ENCODE peak calls at places on chromosomes 13 and 19, in ten cellular contexts. X, Q, P, F, V, Y, R, W, U and H are unnamed samples.

GRCh38 chr19:6236310-6237291 is 43.2 kb downstream of the MLLT1 start:
- DNase-seq in X (no peak), Q (peak), P (no peak), F (peak), V (peak), Y (no peak), R (no peak), W (peak), U (no peak), H (no peak)

GRCh38 chr13:93700115-93700514 is 473.5 kb downstream of the GPC6 start:
- DNase-seq in X (no peak), Q (no peak), P (no peak), F (no peak), V (no peak), Y (no peak), R (no peak), W (no peak), U (peak), H (no peak)

GRCh38 chr13:85582890-85583289 is 216.3 kb downstream of the SLITRK6 start:
- DNase-seq in X (no peak), Q (no peak), P (no peak), F (no peak), V (no peak), Y (no peak), R (no peak), W (no peak), U (peak), H (no peak)

GRCh38 chr19:55592391-55593090 is 6.8 kb downstream of the FIZ1 start:
- DNase-seq in X (no peak), Q (no peak), P (no peak), F (no peak), V (no peak), Y (peak), R (no peak), W (no peak), U (no peak), H (no peak)

GRCh38 chr19:1112254-1113208 is 8.7 kb downstream of the GPX4 start:
- DNase-seq in X (no peak), Q (no peak), P (no peak), F (peak), V (peak), Y (no peak), R (peak), W (no peak), U (no peak), H (no peak)

GRCh38 chr13:44921931-44922758 is 67.1 kb downstream of the NUFIP1 start:
- DNase-seq in X (no peak), Q (no peak), P (peak), F (peak), V (peak), Y (peak), R (no peak), W (no peak), U (peak), H (peak)

GRCh38 chr19:15445807-15446376 is 3.9 kb downstream of the WIZ start:
- DNase-seq in X (no peak), Q (no peak), P (peak), F (peak), V (no peak), Y (no peak), R (no peak), W (peak), U (no peak), H (no peak)

GRCh38 chr13:72384186-72384823 is 343.1 kb downstream of the MZT1 start:
- DNase-seq in X (no peak), Q (no peak), P (no peak), F (no peak), V (no peak), Y (no peak), R (peak), W (no peak), U (peak), H (no peak)

GRCh38 chr13:64755961-64756360 is 2474.2 kb downstream of the PCDH9 start:
- DNase-seq in X (no peak), Q (no peak), P (no peak), F (no peak), V (no peak), Y (no peak), R (no peak), W (no peak), U (no peak), H (no peak)

GRCh38 chr13:43042410-43042921 is 19.1 kb downstream of the DNAJC15 start:
- DNase-seq in X (no peak), Q (no peak), P (no peak), F (no peak), V (no peak), Y (no peak), R (no peak), W (no peak), U (no peak), H (no peak)

GRCh38 chr13:58994778-58995177 is 1169.0 kb downstream of the DIAPH3 start:
- DNase-seq in X (peak), Q (no peak), P (no peak), F (no peak), V (no peak), Y (no peak), R (no peak), W (no peak), U (peak), H (no peak)

GRCh38 chr19:9883231-9883758 is 48.2 kb downstream of the PIN1 start:
- DNase-seq in X (no peak), Q (no peak), P (no peak), F (no peak), V (no peak), Y (no peak), R (no peak), W (no peak), U (no peak), H (no peak)

GRCh38 chr19:1001538-1002166 is 1.4 kb downstream of the GRIN3B start:
- DNase-seq in X (peak), Q (peak), P (no peak), F (no peak), V (no peak), Y (no peak), R (peak), W (no peak), U (no peak), H (no peak)

GRCh38 chr19:44447864-44448674 is at the start of gene ZNF229:
- DNase-seq in X (no peak), Q (peak), P (peak), F (peak), V (peak), Y (peak), R (peak), W (peak), U (peak), H (peak)

GRCh38 chr19:315811-316210 is 24.6 kb upstream of the PLPP2 start:
- DNase-seq in X (no peak), Q (no peak), P (no peak), F (no peak), V (no peak), Y (no peak), R (no peak), W (no peak), U (no peak), H (no peak)

GRCh38 chr13:50353651-50354415 is 338.6 kb downstream of the KCNRG start:
- DNase-seq in X (no peak), Q (no peak), P (no peak), F (no peak), V (no peak), Y (no peak), R (no peak), W (no peak), U (peak), H (no peak)

GRCh38 chr19:19531951-19532805 is 3.5 kb downstream of the YJEFN3 start:
- DNase-seq in X (peak), Q (peak), P (peak), F (peak), V (peak), Y (peak), R (peak), W (peak), U (peak), H (no peak)

GRCh38 chr19:1416014-1416841 is 8.8 kb downstream of the DAZAP1 start:
- DNase-seq in X (no peak), Q (no peak), P (no peak), F (no peak), V (no peak), Y (no peak), R (no peak), W (no peak), U (peak), H (no peak)

GRCh38 chr19:57280913-57281425 is 684 bp downstream of the ZNF460 start:
- DNase-seq in X (peak), Q (no peak), P (no peak), F (no peak), V (no peak), Y (no peak), R (no peak), W (no peak), U (peak), H (no peak)

GRCh38 chr19:46542428-46543230 is 47.0 kb upstream of the PNMA8B start:
- DNase-seq in X (peak), Q (peak), P (peak), F (peak), V (peak), Y (peak), R (peak), W (peak), U (peak), H (peak)

GRCh38 chr13:24161010-24161775 is 673 bp downstream of the SPATA13 start:
- DNase-seq in X (peak), Q (peak), P (peak), F (peak), V (peak), Y (peak), R (peak), W (no peak), U (no peak), H (no peak)

GRCh38 chr13:78608705-78609463 is 5.5 kb upstream of the POU4F1 start:
- DNase-seq in X (no peak), Q (peak), P (no peak), F (no peak), V (no peak), Y (no peak), R (peak), W (no peak), U (no peak), H (no peak)

GRCh38 chr13:45178349-45179142 is 22.3 kb downstream of the KCTD4 start:
- DNase-seq in X (no peak), Q (no peak), P (no peak), F (no peak), V (no peak), Y (no peak), R (no peak), W (no peak), U (peak), H (no peak)

GRCh38 chr13:24502567-24503375 is 9.8 kb downstream of the PARP4 start:
- DNase-seq in X (no peak), Q (no peak), P (no peak), F (peak), V (no peak), Y (no peak), R (peak), W (peak), U (peak), H (peak)

GRCh38 chr13:78875792-78876580 is 217.0 kb upstream of the OBI1 start:
- DNase-seq in X (peak), Q (no peak), P (no peak), F (no peak), V (no peak), Y (no peak), R (peak), W (no peak), U (no peak), H (no peak)

GRCh38 chr13:40388617-40389016 is 277.8 kb downstream of the FOXO1 start:
- DNase-seq in X (peak), Q (no peak), P (no peak), F (no peak), V (peak), Y (peak), R (no peak), W (no peak), U (peak), H (peak)

GRCh38 chr13:40390290-40391008 is 276.0 kb downstream of the FOXO1 start:
- DNase-seq in X (peak), Q (no peak), P (no peak), F (no peak), V (no peak), Y (no peak), R (no peak), W (no peak), U (no peak), H (no peak)

GRCh38 chr13:40387775-40388174 is 278.7 kb downstream of the FOXO1 start:
- DNase-seq in X (no peak), Q (no peak), P (no peak), F (no peak), V (no peak), Y (no peak), R (no peak), W (no peak), U (no peak), H (no peak)

GRCh38 chr13:40386586-40386985 is 279.9 kb downstream of the FOXO1 start:
- DNase-seq in X (no peak), Q (no peak), P (no peak), F (no peak), V (no peak), Y (no peak), R (no peak), W (no peak), U (no peak), H (no peak)

GRCh38 chr13:40389081-40389641 is 277.3 kb downstream of the FOXO1 start:
- DNase-seq in X (peak), Q (no peak), P (no peak), F (no peak), V (no peak), Y (no peak), R (no peak), W (no peak), U (peak), H (no peak)
- H3K4me3 ChIP-seq in X (peak), Q (no peak), P (no peak), F (no peak), V (no peak), Y (no peak), R (no peak), W (no peak), U (no peak), H (no peak)

DNA sequence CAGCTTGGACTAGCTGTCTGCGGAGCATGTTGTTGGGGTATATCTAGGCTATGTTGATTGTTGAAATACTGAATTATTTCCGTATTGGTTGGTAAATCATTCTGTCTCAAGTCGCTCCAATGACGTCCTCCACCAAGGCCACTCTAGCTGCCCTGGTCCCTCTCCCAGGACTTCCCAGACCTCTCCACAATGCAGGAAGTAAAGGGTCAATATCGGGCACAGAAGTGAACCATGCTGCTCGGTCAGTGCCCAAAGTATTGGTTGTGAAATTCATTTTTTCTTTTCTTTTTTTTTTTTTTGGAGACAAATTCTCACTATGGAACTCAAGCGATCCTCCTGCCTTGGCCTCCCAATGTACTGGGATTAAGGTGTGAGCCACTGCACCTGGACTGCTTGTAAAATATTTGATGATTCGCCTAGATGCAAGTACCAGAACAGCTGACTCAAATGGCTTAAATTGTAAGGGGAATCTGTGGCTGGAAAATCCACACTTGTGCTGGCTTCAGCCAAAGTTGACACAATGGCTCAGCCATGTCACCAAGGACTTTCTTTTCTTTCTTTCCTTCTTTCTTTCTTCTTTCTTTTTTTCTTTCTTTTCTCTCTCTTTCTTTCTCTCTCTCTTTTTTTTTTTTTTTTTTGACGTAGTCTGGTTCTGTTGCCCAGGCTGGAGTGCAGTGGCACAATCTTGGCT is 43.7 kb downstream of the NUMBL start:
- DNase-seq in X (no peak), Q (no peak), P (no peak), F (no peak), V (no peak), Y (no peak), R (no peak), W (no peak), U (peak), H (no peak)
- H3K4me3 ChIP-seq in X (no peak), Q (no peak), P (no peak), F (no peak), V (no peak), Y (no peak), R (no peak), W (peak), U (no peak), H (peak)

DNA sequence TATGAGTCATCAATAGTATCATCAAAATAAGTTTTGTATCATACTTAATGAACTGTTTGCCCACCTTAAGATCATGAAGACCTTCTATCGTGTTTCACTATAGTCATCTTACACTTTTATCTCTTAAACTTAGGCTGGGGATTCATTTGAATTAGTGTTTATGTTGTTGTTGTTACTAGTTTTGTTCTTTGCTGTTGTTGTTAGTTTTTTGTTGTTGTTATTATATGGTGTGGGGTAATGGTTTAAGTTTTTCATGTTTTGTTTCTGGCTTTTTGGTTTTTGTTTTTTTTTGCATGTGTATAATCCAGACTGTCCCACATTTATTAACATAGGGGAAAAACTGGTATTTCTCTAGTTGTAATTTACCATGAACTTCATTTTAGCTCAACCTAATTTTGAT is 965.1 kb upstream of the MIR17HG start:
- DNase-seq in X (no peak), Q (no peak), P (no peak), F (no peak), V (no peak), Y (no peak), R (no peak), W (no peak), U (no peak), H (no peak)
- H3K4me3 ChIP-seq in X (no peak), Q (no peak), P (no peak), F (no peak), V (no peak), Y (no peak), R (no peak), W (no peak), U (no peak), H (no peak)

GRCh38 chr19:53910170-53910518 is 1.1 kb downstream of the CACNG7 start:
- DNase-seq in X (no peak), Q (no peak), P (no peak), F (no peak), V (no peak), Y (no peak), R (peak), W (no peak), U (no peak), H (no peak)

GRCh38 chr19:53907690-53908089 is 1.4 kb upstream of the CACNG7 start:
- DNase-seq in X (no peak), Q (no peak), P (no peak), F (no peak), V (no peak), Y (no peak), R (no peak), W (no peak), U (no peak), H (no peak)

GRCh38 chr19:53908933-53909415 is at the start of gene CACNG7:
- DNase-seq in X (no peak), Q (no peak), P (no peak), F (no peak), V (no peak), Y (no peak), R (peak), W (no peak), U (no peak), H (no peak)

GRCh38 chr19:53908106-53908932 is 759 bp upstream of the CACNG7 start:
- DNase-seq in X (peak), Q (no peak), P (no peak), F (no peak), V (peak), Y (no peak), R (peak), W (no peak), U (peak), H (no peak)

GRCh38 chr19:53909471-53910169 is 542 bp downstream of the CACNG7 start:
- DNase-seq in X (no peak), Q (no peak), P (no peak), F (no peak), V (no peak), Y (no peak), R (peak), W (no peak), U (no peak), H (no peak)
- H3K4me3 ChIP-seq in X (no peak), Q (no peak), P (no peak), F (no peak), V (no peak), Y (no peak), R (peak), W (no peak), U (no peak), H (no peak)

GRCh38 chr19:31698352-31698751 is 349.1 kb upstream of the TSHZ3 start:
- DNase-seq in X (no peak), Q (no peak), P (no peak), F (no peak), V (no peak), Y (no peak), R (no peak), W (no peak), U (no peak), H (no peak)
- H3K4me3 ChIP-seq in X (no peak), Q (no peak), P (no peak), F (no peak), V (no peak), Y (no peak), R (no peak), W (no peak), U (no peak), H (no peak)